ENCODE peak calls at places on chromosome 3, in four cellular contexts. One of them, this sample, is unnamed.

GRCh38 chr3:60716573-60716972 is 534.7 kb downstream of the FHIT start:
- DNase-seq in T-helper 1 cell: no peak
- DNase-seq in CD8-positive, alpha-beta T cell: no peak
- DNase-seq in NCI-H510A: no peak
- DNase-seq in this sample: no peak

GRCh38 chr3:190534386-190534785 is 20.5 kb downstream of the IL1RAP start:
- DNase-seq in NCI-H510A: no peak
- DNase-seq in CD8-positive, alpha-beta T cell: no peak
- DNase-seq in T-helper 1 cell: no peak
- DNase-seq in this sample: no peak

GRCh38 chr3:56921573-56922571 is 120.1 kb upstream of the ARHGEF3 start:
- DNase-seq in CD8-positive, alpha-beta T cell: no peak
- DNase-seq in NCI-H510A: no peak
- DNase-seq in T-helper 1 cell: no peak
- DNase-seq in this sample: peak; percentile 16

GRCh38 chr3:13479332-13479581 is 849 bp upstream of the HDAC11 start:
- DNase-seq in NCI-H510A: no peak
- DNase-seq in CD8-positive, alpha-beta T cell: peak; percentile 6
- DNase-seq in T-helper 1 cell: peak; percentile 15
- DNase-seq in this sample: no peak

GRCh38 chr3:33834117-33834495 is 35.7 kb downstream of the PDCD6IP start:
- DNase-seq in CD8-positive, alpha-beta T cell: no peak
- DNase-seq in T-helper 1 cell: no peak
- DNase-seq in NCI-H510A: no peak
- DNase-seq in this sample: peak; percentile 10

GRCh38 chr3:38264779-38265178 is 833 bp upstream of the SLC22A13 start:
- DNase-seq in CD8-positive, alpha-beta T cell: no peak
- DNase-seq in NCI-H510A: no peak
- DNase-seq in T-helper 1 cell: no peak
- DNase-seq in this sample: no peak

GRCh38 chr3:69143605-69144004 is 21.2 kb upstream of the LMOD3 start:
- DNase-seq in CD8-positive, alpha-beta T cell: no peak
- DNase-seq in T-helper 1 cell: no peak
- DNase-seq in NCI-H510A: peak; percentile 22
- DNase-seq in this sample: no peak

GRCh38 chr3:15502616-15503015 is 18.9 kb downstream of the COLQ start:
- DNase-seq in T-helper 1 cell: no peak
- DNase-seq in NCI-H510A: no peak
- DNase-seq in CD8-positive, alpha-beta T cell: no peak
- DNase-seq in this sample: no peak

GRCh38 chr3:31942446-31942845 is 38.6 kb downstream of the OSBPL10 start:
- DNase-seq in NCI-H510A: no peak
- DNase-seq in CD8-positive, alpha-beta T cell: no peak
- DNase-seq in T-helper 1 cell: no peak
- DNase-seq in this sample: no peak